ENCODE peak calls at places on chromosomes 6 and 20, in five cellular contexts. Z is AG09319, B is BE2C, V is left ventricle myocardium inferior, F is AG04449. X is an unnamed sample.

GRCh38 chr6:131643262-131643631 is 6.1 kb downstream of the ENPP3 start:
- DNase-seq in F (no peak), B (no peak), Z (no peak), V (no peak), X (peak; percentile 23)

GRCh38 chr6:168247456-168248147 is 72.0 kb downstream of the DACT2 start:
- DNase-seq in B (peak; percentile 85), F (no peak), Z (no peak), V (no peak), X (peak; percentile 67)

GRCh38 chr20:44646023-44646640 is 5.4 kb downstream of the ADA start:
- DNase-seq in V (no peak), Z (no peak), F (no peak), B (no peak), X (no peak)

GRCh38 chr20:16930656-16931055 is 182.5 kb downstream of the OTOR start:
- DNase-seq in V (no peak), F (no peak), B (no peak), Z (no peak), X (no peak)

GRCh38 chr6:79307321-79308036 is 73.0 kb upstream of the HMGN3 start:
- DNase-seq in V (no peak), B (peak; percentile 13), Z (no peak), F (no peak), X (peak; percentile 42)

GRCh38 chr20:4038676-4039075 is 23.3 kb upstream of the RNF24 start:
- DNase-seq in V (no peak), Z (no peak), B (no peak), F (no peak), X (no peak)

GRCh38 chr6:41942045-41942851 is 640 bp upstream of the CCND3 start:
- DNase-seq in F (no peak), V (no peak), B (no peak), Z (no peak), X (no peak)

GRCh38 chr6:38169826-38170526 is 350.4 kb downstream of the ZFAND3 start:
- DNase-seq in Z (no peak), V (no peak), B (no peak), F (no peak), X (no peak)

GRCh38 chr6:117483645-117484016 is 1.2 kb downstream of the DCBLD1 start:
- DNase-seq in F (no peak), V (no peak), Z (no peak), B (peak; percentile 12), X (peak; percentile 8)

DNA sequence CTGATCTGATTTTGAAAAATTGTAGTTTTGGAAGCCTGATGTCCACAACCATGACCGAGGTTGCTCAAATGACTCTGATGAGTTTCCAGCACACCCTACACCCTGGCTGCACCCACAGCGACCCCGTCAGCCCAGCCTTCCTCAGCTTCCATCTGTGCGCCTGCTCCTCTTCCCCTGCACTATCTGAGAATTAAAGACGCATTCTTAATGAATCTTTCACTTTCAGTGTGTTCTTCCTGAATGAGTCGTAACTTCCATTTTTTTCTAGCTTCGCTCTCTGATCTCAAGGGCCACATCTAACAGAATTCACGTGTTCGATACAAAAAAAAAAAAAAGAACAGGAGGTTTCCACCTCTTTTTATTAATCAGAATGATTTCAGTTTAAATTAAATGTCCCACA is 21.3 kb upstream of the RREB1 start:
- DNase-seq in V (peak; percentile 30), F (no peak), B (no peak), Z (no peak), X (no peak)
- TF ChIP-seq CTCF in V (no peak), F (peak; percentile 16), B (no peak), Z (peak; percentile 24), X (no peak)

GRCh38 chr6:146770965-146771735 is 172.4 kb downstream of the ADGB start:
- DNase-seq in V (peak; percentile 62), B (no peak), Z (no peak), F (no peak), X (no peak)

GRCh38 chr6:146770275-146770964 is 171.6 kb downstream of the ADGB start:
- DNase-seq in B (no peak), F (no peak), V (no peak), Z (no peak), X (no peak)

DNA sequence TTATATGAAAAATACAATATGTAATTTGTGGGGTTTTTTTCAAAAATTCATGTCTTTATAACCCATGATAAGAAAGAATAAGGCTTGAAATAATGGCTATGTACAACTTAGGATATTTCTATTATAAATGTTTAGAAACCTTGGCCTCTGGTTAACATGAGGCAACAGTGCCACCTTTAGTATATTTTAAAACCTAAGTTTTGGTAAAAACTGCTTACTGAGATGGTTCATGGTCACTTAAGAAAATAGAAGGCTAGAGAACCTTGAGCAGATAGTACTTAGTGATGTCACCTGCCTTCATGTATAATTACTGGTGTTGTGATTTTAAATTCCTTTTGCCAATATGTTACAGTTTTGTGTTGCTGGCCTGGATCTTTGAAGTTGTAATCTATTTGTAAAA is 176.5 kb downstream of the ADGB start:
- DNase-seq in B (no peak), V (no peak), F (no peak), Z (no peak), X (no peak)
- TF ChIP-seq CTCF in B (peak; percentile 12), V (no peak), F (no peak), Z (no peak), X (no peak)

GRCh38 chr6:42981866-42982265 is 2.5 kb upstream of the PPP2R5D start:
- DNase-seq in B (no peak), F (no peak), Z (no peak), V (no peak), X (no peak)
- TF ChIP-seq CTCF in B (no peak), F (no peak), Z (no peak), V (no peak), X (no peak)

GRCh38 chr20:11849270-11849920 is 68.3 kb upstream of the BTBD3 start:
- DNase-seq in B (no peak), Z (no peak), F (no peak), V (no peak), X (no peak)

GRCh38 chr20:11852189-11852588 is 65.5 kb upstream of the BTBD3 start:
- DNase-seq in B (no peak), V (no peak), F (no peak), Z (no peak), X (no peak)

GRCh38 chr20:11851646-11852045 is 66.0 kb upstream of the BTBD3 start:
- DNase-seq in B (no peak), F (no peak), V (no peak), Z (no peak), X (no peak)

GRCh38 chr20:11849976-11850670 is 67.6 kb upstream of the BTBD3 start:
- DNase-seq in V (no peak), B (no peak), F (no peak), Z (no peak), X (no peak)

GRCh38 chr20:11850901-11851300 is 66.8 kb upstream of the BTBD3 start:
- DNase-seq in F (no peak), V (no peak), Z (no peak), B (no peak), X (no peak)
- TF ChIP-seq CTCF in F (no peak), V (no peak), Z (no peak), B (no peak), X (no peak)

GRCh38 chr6:144635051-144635450 is 349.9 kb downstream of the UTRN start:
- DNase-seq in B (no peak), Z (no peak), F (no peak), V (no peak), X (no peak)
- TF ChIP-seq CTCF in B (no peak), Z (no peak), F (no peak), V (no peak), X (no peak)

GRCh38 chr20:45791668-45792512 is at the start of the genes DNTTIP1 and WFDC3:
- DNase-seq in F (peak; percentile 12), V (peak; percentile 93), B (peak; percentile 96), Z (peak; percentile 49), X (peak; percentile 96)
- TF ChIP-seq CTCF in F (no peak), V (no peak), B (peak; percentile 1), Z (no peak), X (peak; percentile 33)

X was measured in Calu3.